ENCODE peak calls at places on chromosomes 4 and X, in ten cellular contexts. Y is NCI-H748 treated with DMSO at 0.1 percent for 48 hours, K is psoas muscle, C is right atrium auricular region, Q is T-helper 2 cell, A is foreskin fibroblast, D is stromal cell of bone marrow, W is NCI-H187 treated with DMSO at 0.1 percent for 48 hours, R is AG04450, V is HEK293T. B is an unnamed sample.

GRCh38 chrX:129957241-129958099 is 25.0 kb upstream of the BCORL1 start:
- DNase-seq in Y (peak; percentile 31), K (peak; percentile 71), C (peak; percentile 63), Q (no peak), A (peak; percentile 70), D (no peak), W (no peak), R (no peak), V (peak; percentile 85), B (peak; percentile 78)

GRCh38 chr4:106358899-106359298 is 9.7 kb downstream of the GIMD1 start:
- DNase-seq in Y (no peak), K (no peak), C (no peak), Q (no peak), A (peak; percentile 60), D (no peak), W (no peak), R (peak; percentile 11), V (no peak), B (no peak)

GRCh38 chrX:71533514-71533849 is 578 bp downstream of the OGT start:
- DNase-seq in Y (no peak), K (no peak), C (no peak), Q (no peak), A (no peak), D (no peak), W (no peak), R (no peak), V (no peak), B (no peak)

GRCh38 chrX:24463077-24463476 is 2.0 kb upstream of the PDK3 start:
- DNase-seq in Y (no peak), K (no peak), C (no peak), Q (no peak), A (no peak), D (no peak), W (no peak), R (no peak), V (no peak), B (no peak)

GRCh38 chr4:108850407-108850709 is 87.5 kb upstream of the ETNPPL start:
- DNase-seq in Y (no peak), K (no peak), C (no peak), Q (no peak), A (peak; percentile 29), D (no peak), W (no peak), R (no peak), V (no peak), B (no peak)

GRCh38 chr4:143270266-143270838 is 66.3 kb upstream of the GAB1 start:
- DNase-seq in Y (no peak), K (no peak), C (no peak), Q (no peak), A (peak; percentile 14), D (no peak), W (no peak), R (no peak), V (no peak), B (no peak)

GRCh38 chr4:126583509-126583908 is 1049.2 kb upstream of the INTU start:
- DNase-seq in Y (no peak), K (no peak), C (no peak), Q (no peak), A (peak; percentile 23), D (no peak), W (no peak), R (no peak), V (peak; percentile 28), B (no peak)

GRCh38 chr4:111268769-111269414 is 646.0 kb upstream of the PITX2 start:
- DNase-seq in Y (no peak), K (no peak), C (no peak), Q (no peak), A (peak; percentile 53), D (peak; percentile 59), W (no peak), R (no peak), V (no peak), B (no peak)

GRCh38 chr4:5446595-5446994 is 261.8 kb downstream of the EVC2 start:
- DNase-seq in Y (no peak), K (no peak), C (peak; percentile 38), Q (no peak), A (no peak), D (no peak), W (no peak), R (no peak), V (no peak), B (no peak)

GRCh38 chrX:96752776-96753175 is 68.1 kb downstream of the DIAPH2 start:
- DNase-seq in Y (no peak), K (no peak), C (no peak), Q (no peak), A (no peak), D (no peak), W (no peak), R (no peak), V (no peak), B (no peak)

GRCh38 chr4:8069102-8069752 is 89.4 kb downstream of the ABLIM2 start:
- DNase-seq in Y (no peak), K (no peak), C (no peak), Q (no peak), A (no peak), D (no peak), W (no peak), R (no peak), V (no peak), B (no peak)

GRCh38 chr4:8297691-8298485 is 28.3 kb downstream of the HTRA3 start:
- DNase-seq in Y (no peak), K (peak; percentile 11), C (no peak), Q (no peak), A (no peak), D (no peak), W (no peak), R (no peak), V (no peak), B (no peak)

GRCh38 chr4:152363086-152363485 is 172.8 kb downstream of the FBXW7 start:
- DNase-seq in Y (no peak), K (no peak), C (no peak), Q (no peak), A (peak; percentile 57), D (no peak), W (no peak), R (no peak), V (no peak), B (no peak)

GRCh38 chr4:77120888-77121508 is 36.0 kb upstream of the CCNG2 start:
- DNase-seq in Y (no peak), K (no peak), C (no peak), Q (no peak), A (no peak), D (no peak), W (no peak), R (no peak), V (peak; percentile 14), B (no peak)